ENCODE peak calls at places on chromosomes 16 and 17, in nine cellular contexts. T is A549, D is ovary, H is uterus, F is H1, V is heart left ventricle, N is right lobe of liver, L is sigmoid colon, P is tibial nerve. M is an unnamed sample.

GRCh38 chr17:48610282-48611211 is at the start of gene HOXB7:
- DNase-seq in T (peak; percentile 91), D (no peak), V (peak; percentile 68), H (peak; percentile 72), F (no peak), P (peak; percentile 64), N (no peak), L (peak; percentile 88), M (peak; percentile 82)

GRCh38 chr17:17067277-17067676 is 25.0 kb downstream of the MPRIP start:
- DNase-seq in N (peak; percentile 11), L (peak; percentile 24), D (peak; percentile 1), H (no peak), P (no peak), F (no peak), T (no peak), V (no peak), M (peak; percentile 31)

GRCh38 chr16:17566075-17566474 is 95.3 kb upstream of the XYLT1 start:
- DNase-seq in T (no peak), H (no peak), P (no peak), L (no peak), V (no peak), N (no peak), F (no peak), D (no peak), M (no peak)

GRCh38 chr16:89373355-89374110 is 116.8 kb downstream of the ANKRD11 start:
- DNase-seq in V (no peak), D (peak; percentile 69), T (no peak), L (peak; percentile 85), P (no peak), N (no peak), F (no peak), H (no peak), M (no peak)

GRCh38 chr16:82011199-82011641 is at the start of gene SDR42E1:
- DNase-seq in H (peak; percentile 26), N (peak; percentile 78), V (peak; percentile 19), D (no peak), P (no peak), L (no peak), F (no peak), T (peak; percentile 21), M (peak; percentile 88)

GRCh38 chr16:49350265-49351103 is 23.1 kb upstream of the C16orf78 start:
- DNase-seq in F (no peak), L (no peak), N (peak; percentile 75), T (peak; percentile 54), V (peak; percentile 57), P (peak; percentile 69), H (peak; percentile 56), D (peak; percentile 28), M (peak; percentile 76)

GRCh38 chr17:61402978-61403845 is 3.6 kb downstream of the TBX2 start:
- DNase-seq in F (no peak), P (no peak), T (no peak), V (no peak), L (no peak), H (no peak), N (no peak), D (peak; percentile 21), M (peak; percentile 54)

GRCh38 chr16:24085665-24086064 is 170.5 kb upstream of the CACNG3 start:
- DNase-seq in F (no peak), L (no peak), P (no peak), D (no peak), T (no peak), V (no peak), H (no peak), N (no peak), M (no peak)

GRCh38 chr17:28370035-28370743 is at the start of gene VTN:
- DNase-seq in D (no peak), L (no peak), T (peak; percentile 78), H (peak; percentile 44), F (no peak), V (peak; percentile 66), N (peak; percentile 94), P (no peak), M (no peak)

GRCh38 chr16:16001856-16002255 is 52.4 kb downstream of the ABCC1 start:
- DNase-seq in H (no peak), P (no peak), V (no peak), D (no peak), L (no peak), T (no peak), N (no peak), F (no peak), M (no peak)

GRCh38 chr17:81034168-81034777 is 678 bp upstream of the BAIAP2 start:
- DNase-seq in T (no peak), N (no peak), F (no peak), P (no peak), L (no peak), H (no peak), D (no peak), V (no peak), M (no peak)

GRCh38 chr16:9042943-9043680 is 48.3 kb upstream of the HAPSTR1 start:
- DNase-seq in H (no peak), N (no peak), F (no peak), P (no peak), V (no peak), D (no peak), L (no peak), T (no peak), M (no peak)

GRCh38 chr17:68613739-68614298 is 12.7 kb upstream of the FAM20A start:
- DNase-seq in V (peak; percentile 40), N (peak; percentile 71), T (peak; percentile 21), D (no peak), P (peak; percentile 86), L (no peak), F (peak; percentile 49), H (no peak), M (no peak)

GRCh38 chr16:58002411-58002790 is 1.2 kb downstream of the USB1 start:
- DNase-seq in H (no peak), V (no peak), L (no peak), T (no peak), P (no peak), N (no peak), D (no peak), F (no peak), M (no peak)

GRCh38 chr17:35087731-35088646 is 24.5 kb upstream of the RFFL start:
- DNase-seq in L (peak; percentile 82), T (no peak), D (peak; percentile 49), P (peak; percentile 26), H (peak; percentile 42), N (peak; percentile 71), V (peak; percentile 45), F (no peak), M (peak; percentile 76)

GRCh38 chr17:72176516-72176851 is 55.7 kb downstream of the SOX9 start:
- DNase-seq in V (no peak), D (no peak), T (no peak), F (no peak), L (no peak), P (no peak), H (no peak), N (no peak), M (peak; percentile 49)

GRCh38 chr17:55416470-55417052 is 5.1 kb downstream of the MMD start:
- DNase-seq in L (no peak), F (no peak), D (no peak), P (no peak), N (no peak), H (no peak), V (no peak), T (no peak), M (no peak)

GRCh38 chr17:62581769-62582168 is 45.7 kb upstream of the MRC2 start:
- DNase-seq in N (no peak), T (no peak), H (no peak), F (no peak), D (no peak), P (no peak), V (no peak), L (no peak), M (no peak)

GRCh38 chr17:13367154-13367553 is 234.6 kb downstream of the HS3ST3A1 start:
- DNase-seq in T (no peak), V (no peak), H (no peak), L (no peak), P (no peak), D (no peak), N (no peak), F (no peak), M (no peak)

GRCh38 chr16:31194898-31195297 is 7.7 kb downstream of the PYCARD start:
- DNase-seq in D (no peak), P (no peak), T (no peak), V (no peak), L (no peak), F (no peak), N (no peak), H (no peak), M (no peak)
- TF ChIP-seq POLR2A in D (no peak), P (no peak), T (no peak), V (no peak), L (no peak), F (peak; percentile 79), N (no peak), H (no peak), M (no peak)

GRCh38 chr17:53792997-53793396 is 29.7 kb upstream of the KIF2B start:
- DNase-seq in T (no peak), F (no peak), D (no peak), H (no peak), N (no peak), L (no peak), P (no peak), V (no peak), M (no peak)
- H3K4me3 ChIP-seq in T (no peak overlapping the region), F (no peak overlapping the region), D (no peak overlapping the region), H (no peak overlapping the region), N (no peak overlapping the region), L (no peak overlapping the region), P (no peak overlapping the region), V (no peak overlapping the region), M (no peak overlapping the region)

GRCh38 chr16:71626858-71627213 is 852 bp downstream of the MARVELD3 start:
- DNase-seq in V (no peak), H (no peak), D (no peak), T (peak; percentile 45), P (no peak), N (peak; percentile 51), L (no peak), F (no peak), M (peak; percentile 94)
- TF ChIP-seq POLR2A in V (no peak), H (no peak), D (no peak), T (no peak), P (no peak), N (no peak), L (no peak), F (peak; percentile 44), M (peak; percentile 77)

GRCh38 chr17:1714980-1715802 is 5.0 kb upstream of the TLCD2 start:
- DNase-seq in V (peak; percentile 92), N (peak; percentile 97), D (peak; percentile 92), P (peak; percentile 82), F (no peak), T (peak; percentile 91), L (peak; percentile 97), H (peak; percentile 92), M (peak; percentile 93)

GRCh38 chr17:1716076-1716911 is 6.1 kb upstream of the TLCD2 start:
- DNase-seq in H (peak; percentile 100), P (peak; percentile 96), L (peak; percentile 100), V (peak; percentile 100), N (peak; percentile 100), T (peak; percentile 100), D (peak; percentile 100), F (peak; percentile 100), M (peak; percentile 100)

GRCh38 chr17:1714488-1714979 is 4.4 kb upstream of the TLCD2 start:
- DNase-seq in N (peak; percentile 99), P (peak; percentile 99), D (peak; percentile 99), L (peak; percentile 99), T (peak; percentile 95), F (peak; percentile 67), H (peak; percentile 98), V (peak; percentile 99), M (peak; percentile 97)

GRCh38 chr17:1716912-1717695 is 6.9 kb upstream of the TLCD2 start:
- DNase-seq in V (peak; percentile 92), D (peak; percentile 90), F (peak; percentile 95), N (peak; percentile 97), P (peak; percentile 93), H (peak; percentile 91), L (peak; percentile 98), T (peak; percentile 100), M (peak; percentile 96)

GRCh38 chr17:1715803-1716075 is 5.6 kb upstream of the TLCD2 start:
- DNase-seq in D (no peak), F (no peak), P (no peak), N (no peak), V (no peak), L (no peak), T (no peak), H (no peak), M (no peak)
- H3K4me3 ChIP-seq in D (peak overlapping the region; percentile 73), F (peak overlapping the region; percentile 75), P (peak overlapping the region; percentile 85), N (peak overlapping the region; percentile 87), V (peak overlapping the region; percentile 67), L (peak overlapping the region; percentile 94), T (peak overlapping the region; percentile 87), H (peak overlapping the region; percentile 95), M (peak overlapping the region; percentile 75)